ENCODE peak calls at places on chromosome 17, in seven cellular contexts. U is AG09309; Q is activated CD8-positive, alpha-beta memory T cell treated with anti-CD3 and anti-CD28 coated beads for 4 hours; V is foreskin fibroblast; P is Calu3; Y is NCI-H774; S is right atrium auricular region. Z is an unnamed sample.

GRCh38 chr17:18362509-18363020 is 785 bp downstream of the SHMT1 start:
- DNase-seq in V (no peak), Y (no peak), P (peak), Q (no peak), S (peak), U (no peak), Z (no peak)

GRCh38 chr17:347309-347708 is 5.3 kb downstream of the RPH3AL start:
- DNase-seq in Q (no peak), S (no peak), V (no peak), Y (no peak), U (no peak), P (no peak), Z (no peak)

GRCh38 chr17:49610883-49611584 is 35.4 kb downstream of the NXPH3 start:
- DNase-seq in P (no peak), Q (no peak), S (no peak), Y (no peak), V (no peak), U (no peak), Z (no peak)

GRCh38 chr17:38334480-38335364 is 9.0 kb downstream of the GPR179 start:
- DNase-seq in Q (no peak), U (no peak), P (no peak), Y (no peak), S (no peak), V (no peak), Z (no peak)

GRCh38 chr17:58710948-58711552 is 18.6 kb downstream of the RAD51C start:
- DNase-seq in S (no peak), V (peak), P (peak), U (no peak), Q (peak), Y (peak), Z (peak)

GRCh38 chr17:77872199-77872598 is 86.3 kb upstream of the TNRC6C start:
- DNase-seq in V (no peak), Q (no peak), S (no peak), U (no peak), P (no peak), Y (no peak), Z (no peak)

GRCh38 chr17:56623383-56623782 is 29.9 kb downstream of the NOG start:
- DNase-seq in U (no peak), Q (no peak), Y (no peak), V (no peak), S (no peak), P (no peak), Z (no peak)

GRCh38 chr17:81210868-81211267 is 11.9 kb downstream of the CEP131 start:
- DNase-seq in V (no peak), Q (no peak), S (no peak), Y (no peak), P (no peak), U (no peak), Z (no peak)

GRCh38 chr17:48134912-48135480 is 27.4 kb downstream of the SNX11 start:
- DNase-seq in U (no peak), S (no peak), Y (no peak), Q (no peak), P (no peak), V (no peak), Z (no peak)

GRCh38 chr17:50037321-50038107 is 18.4 kb upstream of the ITGA3 start:
- DNase-seq in S (no peak), Q (no peak), U (no peak), P (no peak), Y (peak), V (peak), Z (no peak)